ENCODE peak calls at places on chromosome 7, in four cellular contexts. M, G, R and U are unnamed samples. For H3K27me3 and H3K36me3, the result is how much of the 10 kb centered on the place peaks cover.

GRCh38 chr7:71486856-71487628 is 355.1 kb downstream of the GALNT17 start:
- DNase-seq in M (no peak), G (no peak), R (peak), U (no peak)

GRCh38 chr7:3154317-3154716 is 110.7 kb upstream of the CARD11 start:
- DNase-seq in M (no peak), G (no peak), R (no peak), U (no peak)

GRCh38 chr7:151437866-151438516 is 1.9 kb downstream of the CRYGN start:
- DNase-seq in M (no peak), G (no peak), R (no peak), U (no peak)

GRCh38 chr7:41491752-41492405 is 211.0 kb downstream of the INHBA start:
- DNase-seq in M (no peak), G (no peak), R (peak), U (no peak)

GRCh38 chr7:139396323-139396951 is 36.7 kb downstream of the LUC7L2 start:
- DNase-seq in M (no peak), G (no peak), R (peak), U (no peak)

GRCh38 chr7:135335628-135336139 is 102.0 kb downstream of the STRA8 start:
- DNase-seq in M (peak), G (no peak), R (peak), U (peak)

GRCh38 chr7:137954614-137955013 is 47.3 kb downstream of the CREB3L2 start:
- DNase-seq in M (no peak), G (no peak), R (peak), U (no peak)

GRCh38 chr7:36871863-36872262 is 147.6 kb upstream of the AOAH start:
- DNase-seq in M (no peak), G (no peak), R (no peak), U (no peak)

GRCh38 chr7:88985309-88985708 is 189.8 kb upstream of the TEX47 start:
- DNase-seq in M (no peak), G (no peak), R (no peak), U (no peak)

GRCh38 chr7:15600298-15600697 is 38.5 kb upstream of the AGMO start:
- DNase-seq in M (no peak), G (no peak), R (no peak), U (no peak)

GRCh38 chr7:159104188-159105030 is 40.3 kb downstream of the VIPR2 start:
- DNase-seq in M (no peak), G (no peak), R (no peak), U (no peak)

GRCh38 chr7:55138663-55139062 is 119.8 kb downstream of the EGFR start:
- DNase-seq in M (no peak), G (no peak), R (no peak), U (no peak)

GRCh38 chr7:85685901-85686300 is 499.0 kb upstream of the SEMA3D start:
- DNase-seq in M (no peak), G (no peak), R (no peak), U (no peak)

GRCh38 chr7:87627634-87627994 is 584 bp upstream of the RUNDC3B start:
- DNase-seq in M (no peak), G (no peak), R (no peak), U (no peak)

GRCh38 chr7:147813316-147813715 is 777.2 kb upstream of the C7orf33 start:
- DNase-seq in M (no peak), G (no peak), R (no peak), U (no peak)

GRCh38 chr7:118429141-118429540 is 204.6 kb downstream of the ANKRD7 start:
- DNase-seq in M (no peak), G (no peak), R (peak), U (no peak)

GRCh38 chr7:149809215-149809614 is 29.0 kb upstream of the ZNF862 start:
- DNase-seq in M (no peak), G (no peak), R (no peak), U (no peak)

GRCh38 chr7:1814089-1814811 is 144.2 kb downstream of the ELFN1 start:
- DNase-seq in M (peak), G (no peak), R (no peak), U (no peak)

GRCh38 chr7:40232242-40232929 is 97.6 kb downstream of the SUGCT start:
- DNase-seq in M (no peak), G (no peak), R (peak), U (peak)

GRCh38 chr7:138188290-138188858 is 112.1 kb downstream of the AKR1D1 start:
- DNase-seq in M (no peak), G (no peak), R (no peak), U (no peak)

GRCh38 chr7:118214051-118214832 is 10.3 kb upstream of the ANKRD7 start:
- DNase-seq in M (peak), G (peak), R (no peak), U (peak)

GRCh38 chr7:16504019-16504418 is 22.6 kb upstream of the LRRC72 start:
- DNase-seq in M (no peak), G (no peak), R (peak), U (peak)

GRCh38 chr7:134330990-134331389 is 14.3 kb upstream of the SLC35B4 start:
- DNase-seq in M (no peak), G (no peak), R (no peak), U (no peak)

GRCh38 chr7:121372376-121373024 is 23.6 kb downstream of the FAM3C start:
- DNase-seq in M (no peak), G (no peak), R (peak), U (no peak)

GRCh38 chr7:137642467-137642866 is 204.3 kb downstream of the DGKI start:
- DNase-seq in M (no peak), G (peak), R (peak), U (no peak)

GRCh38 chr7:32036557-32036956 is 33.6 kb downstream of the PDE1C start:
- DNase-seq in M (no peak), G (no peak), R (peak), U (no peak)

GRCh38 chr7:103547451-103548284 is 101.7 kb upstream of the SLC26A5 start:
- DNase-seq in M (no peak), G (no peak), R (no peak), U (no peak)

GRCh38 chr7:30148951-30149459 is 14.2 kb downstream of the MTURN start:
- DNase-seq in M (peak), G (no peak), R (no peak), U (no peak)

DNA sequence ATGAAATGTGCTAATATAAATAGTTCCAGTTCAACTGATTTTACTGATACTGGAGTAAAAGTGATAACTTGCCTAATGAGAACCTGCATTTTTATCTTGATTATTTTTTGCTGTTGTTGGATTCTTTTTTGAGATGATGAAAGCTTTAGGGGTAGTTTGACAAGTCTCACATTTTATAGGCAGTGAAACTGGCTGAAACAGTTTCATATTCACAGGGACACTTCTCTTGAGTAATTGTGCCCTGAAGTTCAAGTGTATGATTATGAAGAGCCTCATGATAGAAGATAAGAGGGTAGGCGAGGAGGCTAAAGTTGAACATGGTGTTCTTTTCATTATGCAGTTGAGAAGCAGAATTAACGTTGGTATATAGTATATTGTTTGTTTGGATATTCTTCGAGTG is 5.1 kb downstream of the AUTS2 start:
- DNase-seq in M (no peak), G (no peak), R (no peak), U (no peak)
- H3K4me3 ChIP-seq in M (no peak), G (no peak), R (no peak), U (no peak)

DNA sequence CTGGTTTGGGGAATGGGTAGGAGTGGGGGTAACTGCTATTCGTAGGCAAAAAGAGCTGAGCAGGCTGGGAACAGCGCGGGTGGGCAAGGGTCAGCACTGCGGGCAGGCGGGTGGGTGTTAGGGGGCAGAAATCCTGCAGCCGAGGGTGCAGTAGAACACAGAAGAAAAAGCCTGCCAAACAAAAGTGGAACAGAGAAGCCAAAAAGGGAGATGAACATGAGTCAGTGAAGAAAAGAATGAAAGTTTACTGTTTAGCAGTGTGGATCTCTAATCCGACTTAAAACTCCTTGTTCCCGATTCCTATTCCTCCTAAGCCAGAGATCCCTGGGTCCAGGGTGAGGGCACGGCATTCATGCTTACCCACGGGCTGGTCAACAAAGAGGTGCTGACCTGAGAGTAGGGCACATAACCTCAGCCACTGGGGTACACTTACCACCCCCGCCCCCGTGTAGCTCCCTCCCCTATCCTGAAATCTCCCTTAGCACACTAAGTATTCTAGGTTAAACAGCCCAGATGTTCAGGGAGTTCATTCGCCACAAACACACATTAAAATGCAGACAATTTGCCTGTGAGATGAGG is 27.1 kb downstream of the PRSS2 start:
- DNase-seq in M (peak), G (no peak), R (no peak), U (no peak)
- H3K27me3 ChIP-seq in M (under half), G (under half), R (half or more), U (under half)

DNA sequence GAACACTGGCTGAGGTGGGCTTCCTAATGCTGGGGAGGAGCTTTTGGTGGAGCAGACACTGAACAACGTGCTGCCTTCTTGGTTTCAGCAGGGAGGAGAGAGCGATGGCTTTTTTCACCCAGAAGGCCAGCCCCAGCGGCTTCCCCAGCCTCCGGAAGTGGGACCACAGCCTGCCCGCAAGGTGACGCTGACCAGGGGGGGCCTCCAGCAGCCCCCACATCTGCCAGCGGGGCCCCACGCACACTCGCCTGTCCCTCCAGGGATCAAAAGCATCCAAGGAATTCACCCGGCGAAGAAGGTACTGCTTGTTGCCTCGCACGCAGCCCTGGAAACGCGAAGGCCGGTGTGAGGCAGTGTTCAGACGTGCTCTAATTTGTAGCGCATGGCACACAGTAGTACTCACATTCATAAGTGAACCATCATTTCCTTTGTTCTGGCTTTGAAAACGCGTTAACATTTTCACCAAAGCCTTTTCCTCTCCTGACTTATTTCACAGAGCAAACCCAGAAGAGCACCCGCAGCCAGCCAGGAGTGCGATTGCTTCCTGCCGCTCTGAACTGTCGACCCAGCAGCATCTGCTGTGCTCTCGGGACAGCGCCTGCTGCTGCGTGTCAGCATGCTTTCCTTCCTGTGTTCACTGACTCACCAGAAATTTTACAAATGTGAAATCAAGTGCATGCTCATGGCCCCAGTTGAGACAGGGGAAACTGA is 48.4 kb downstream of the SHH start:
- DNase-seq in M (no peak), G (no peak), R (peak), U (no peak)
- H3K36me3 ChIP-seq in M (under half), G (under half), R (half or more), U (under half)

GRCh38 chr7:152669758-152670157 is 6.2 kb downstream of the XRCC2 start:
- DNase-seq in M (no peak), G (no peak), R (no peak), U (no peak)

GRCh38 chr7:152666078-152666477 is 9.9 kb downstream of the XRCC2 start:
- DNase-seq in M (no peak), G (no peak), R (no peak), U (no peak)

GRCh38 chr7:152668975-152669374 is 7.0 kb downstream of the XRCC2 start:
- DNase-seq in M (no peak), G (no peak), R (no peak), U (no peak)

GRCh38 chr7:152664636-152665035 is 11.3 kb downstream of the XRCC2 start:
- DNase-seq in M (no peak), G (no peak), R (no peak), U (no peak)

GRCh38 chr7:152667900-152668440 is 8.0 kb downstream of the XRCC2 start:
- DNase-seq in M (no peak), G (no peak), R (no peak), U (no peak)
- H3K4me3 ChIP-seq in M (no peak), G (no peak), R (no peak), U (no peak)

DNA sequence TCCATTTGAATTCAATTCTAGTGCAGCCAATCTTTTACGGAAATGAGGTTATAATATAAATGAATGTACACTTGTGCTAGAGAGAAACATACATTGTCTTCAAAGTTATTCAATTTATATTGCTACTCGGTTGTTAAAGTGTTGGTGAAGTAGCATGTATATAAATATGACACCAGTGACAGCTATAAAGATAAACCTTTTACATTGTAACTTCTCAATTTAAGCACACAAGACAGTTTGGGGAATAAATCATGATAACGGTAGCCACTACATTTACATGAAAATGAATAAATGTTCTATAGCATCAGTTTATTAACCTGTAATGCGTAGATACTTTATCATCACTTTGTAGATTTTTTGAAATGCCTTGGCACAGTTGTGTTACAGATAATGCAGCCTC is 283.8 kb upstream of the NPVF start:
- DNase-seq in M (no peak), G (no peak), R (no peak), U (no peak)
- H3K27me3 ChIP-seq in M (under half), G (under half), R (under half), U (under half)

GRCh38 chr7:127887631-127888030 is 143.6 kb downstream of the LRRC4 start:
- DNase-seq in M (no peak), G (no peak), R (no peak), U (no peak)
- H3K36me3 ChIP-seq in M (under half), G (under half), R (under half), U (under half)

GRCh38 chr7:24508301-24508700 is 65.0 kb upstream of the PALS2 start:
- DNase-seq in M (no peak), G (no peak), R (no peak), U (no peak)
- H3K4me3 ChIP-seq in M (no peak), G (no peak), R (no peak), U (no peak)